ENCODE peak calls at places on chromosome 1, in ten cellular contexts. D is HFF-Myc; E is GM13976; W is stimulated activated CD4-positive, alpha-beta T cell treated with anti-CD3 and anti-CD28 coated beads, Interleukin-2, amount 100 ng/mL, for 48 hours; X is GM20000; J is heart left ventricle; Y is activated naive CD8-positive, alpha-beta T cell treated with anti-CD3 and anti-CD28 coated beads, Interleukin-2, amount 50 U/mL, for 24 hours; F is effector memory CD8-positive, alpha-beta T cell; A is iPS DF 19.7; H is NCI-H510A. P is an unnamed sample.
A peak's percentile ranks its signal among the peaks of the same experiment; 100 is the strongest.

GRCh38 chr1:94992161-94992560 is 65.3 kb upstream of the CNN3 start:
- DNase-seq in D (no peak), E (no peak), W (no peak), X (no peak), J (no peak), Y (no peak), F (no peak), A (no peak), H (no peak), P (no peak)

GRCh38 chr1:84582802-84583587 is 8.8 kb upstream of the CTBS start:
- DNase-seq in D (peak; percentile 44), E (no peak), W (no peak), X (no peak), J (no peak), Y (no peak), F (no peak), A (no peak), H (peak; percentile 94), P (no peak)

GRCh38 chr1:25906644-25907300 is 553 bp upstream of the STMN1 start:
- DNase-seq in D (no peak), E (no peak), W (no peak), X (no peak), J (no peak), Y (no peak), F (no peak), A (no peak), H (peak; percentile 58), P (peak; percentile 71)

GRCh38 chr1:32818804-32819541 is 1.5 kb downstream of the S100PBP start:
- DNase-seq in D (no peak), E (peak; percentile 75), W (no peak), X (peak; percentile 71), J (no peak), Y (no peak), F (peak; percentile 20), A (no peak), H (no peak), P (no peak)

GRCh38 chr1:12231276-12231595 is 1.4 kb downstream of the VPS13D start:
- DNase-seq in D (no peak), E (no peak), W (no peak), X (no peak), J (no peak), Y (no peak), F (no peak), A (no peak), H (no peak), P (no peak)

GRCh38 chr1:83511327-83511726 is 487.6 kb downstream of the TTLL7 start:
- DNase-seq in D (no peak), E (no peak), W (no peak), X (no peak), J (no peak), Y (no peak), F (no peak), A (no peak), H (no peak), P (no peak)

GRCh38 chr1:7383671-7384070 is 387.4 kb upstream of the VAMP3 start:
- DNase-seq in D (no peak), E (no peak), W (no peak), X (no peak), J (no peak), Y (no peak), F (no peak), A (no peak), H (no peak), P (peak; percentile 27)

GRCh38 chr1:97412737-97413136 is 508.1 kb downstream of the DPYD start:
- DNase-seq in D (no peak), E (no peak), W (no peak), X (no peak), J (no peak), Y (no peak), F (no peak), A (no peak), H (no peak), P (no peak)

GRCh38 chr1:119674110-119674509 is 26.0 kb upstream of the ZNF697 start:
- DNase-seq in D (no peak), E (no peak), W (no peak), X (no peak), J (no peak), Y (no peak), F (no peak), A (no peak), H (no peak), P (no peak)

GRCh38 chr1:228379165-228379460 is 27.5 kb downstream of the TRIM11 start:
- DNase-seq in D (no peak), E (no peak), W (no peak), X (no peak), J (peak; percentile 25), Y (peak; percentile 11), F (no peak), A (no peak), H (no peak), P (no peak)

GRCh38 chr1:181105134-181106021 is 16.9 kb downstream of the IER5 start:
- DNase-seq in D (no peak), E (peak; percentile 95), W (peak; percentile 86), X (peak; percentile 97), J (peak; percentile 97), Y (peak; percentile 93), F (peak; percentile 92), A (no peak), H (peak; percentile 80), P (peak; percentile 94)

GRCh38 chr1:179889619-179890018 is 7.5 kb downstream of the TOR1AIP1 start:
- DNase-seq in D (no peak), E (no peak), W (no peak), X (no peak), J (no peak), Y (no peak), F (no peak), A (no peak), H (no peak), P (no peak)

GRCh38 chr1:56507925-56508522 is 71.3 kb downstream of the PLPP3 start:
- DNase-seq in D (no peak), E (no peak), W (no peak), X (no peak), J (peak; percentile 58), Y (no peak), F (no peak), A (no peak), H (no peak), P (no peak)

GRCh38 chr1:42434340-42434739 is 21.5 kb downstream of the ZMYND12 start:
- DNase-seq in D (no peak), E (no peak), W (no peak), X (no peak), J (no peak), Y (no peak), F (no peak), A (no peak), H (no peak), P (no peak)

GRCh38 chr1:245686006-245686405 is 531.2 kb downstream of the KIF26B start:
- DNase-seq in D (no peak), E (no peak), W (no peak), X (no peak), J (no peak), Y (no peak), F (no peak), A (no peak), H (no peak), P (no peak)

GRCh38 chr1:203600782-203601513 is 25.7 kb upstream of the ATP2B4 start:
- DNase-seq in D (no peak), E (no peak), W (no peak), X (no peak), J (peak; percentile 73), Y (no peak), F (no peak), A (no peak), H (no peak), P (no peak)

GRCh38 chr1:96424882-96425281 is 296.7 kb upstream of the PTBP2 start:
- DNase-seq in D (no peak), E (no peak), W (no peak), X (no peak), J (no peak), Y (no peak), F (no peak), A (no peak), H (no peak), P (no peak)

GRCh38 chr1:116538527-116538926 is 32.3 kb downstream of the CD58 start:
- DNase-seq in D (no peak), E (no peak), W (no peak), X (peak; percentile 57), J (no peak), Y (no peak), F (no peak), A (no peak), H (no peak), P (no peak)

GRCh38 chr1:53380296-53380695 is 52.4 kb upstream of the LRP8 start:
- DNase-seq in D (no peak), E (no peak), W (no peak), X (no peak), J (peak; percentile 10), Y (no peak), F (no peak), A (no peak), H (no peak), P (peak; percentile 15)

GRCh38 chr1:160834945-160835565 is 27.6 kb downstream of the CD244 start:
- DNase-seq in D (no peak), E (peak; percentile 42), W (peak; percentile 65), X (peak; percentile 36), J (no peak), Y (peak; percentile 58), F (peak; percentile 50), A (no peak), H (peak; percentile 8), P (no peak)

GRCh38 chr1:64072089-64072835 is 131.2 kb upstream of the UBE2U start:
- DNase-seq in D (no peak), E (no peak), W (no peak), X (no peak), J (peak; percentile 48), Y (no peak), F (no peak), A (no peak), H (no peak), P (no peak)

GRCh38 chr1:90149101-90149500 is 154.2 kb downstream of the ZNF326 start:
- DNase-seq in D (no peak), E (no peak), W (no peak), X (no peak), J (no peak), Y (no peak), F (no peak), A (no peak), H (no peak), P (no peak)

GRCh38 chr1:106049595-106049994 is 1006.9 kb upstream of the PRMT6 start:
- DNase-seq in D (no peak), E (no peak), W (no peak), X (no peak), J (no peak), Y (no peak), F (no peak), A (no peak), H (no peak), P (no peak)

GRCh38 chr1:174519845-174520244 is 72.1 kb downstream of the GPR52 start:
- DNase-seq in D (no peak), E (no peak), W (no peak), X (no peak), J (peak; percentile 45), Y (no peak), F (no peak), A (no peak), H (no peak), P (no peak)

P was measured in tibial artery.